ENCODE peak calls at places on chromosome 18, in four cellular contexts. C is A549, P is GM12878, S is HepG2. V is an unnamed sample.
A peak's percentile ranks its signal among the peaks of the same experiment; 100 is the strongest.

GRCh38 chr18:57561728-57562423 is 24.6 kb downstream of the FECH start:
- DNase-seq in C (peak; percentile 32), S (peak; percentile 47), P (no peak), V (peak; percentile 68)

GRCh38 chr18:28760299-28760698 is 583.4 kb upstream of the CDH2 start:
- DNase-seq in C (no peak), P (no peak), S (no peak), V (no peak)

GRCh38 chr18:30359521-30359920 is 683.0 kb downstream of the DSC3 start:
- DNase-seq in C (no peak), P (no peak), S (no peak), V (no peak)

GRCh38 chr18:55588001-55588875 is at the start of gene TCF4:
- DNase-seq in S (no peak), P (no peak), C (peak; percentile 33), V (peak; percentile 80)

GRCh38 chr18:77811510-77811909 is 561.9 kb downstream of the GALR1 start:
- DNase-seq in C (peak; percentile 0), S (no peak), P (no peak), V (no peak)

GRCh38 chr18:29157057-29157780 is 980.3 kb upstream of the CDH2 start:
- DNase-seq in P (no peak), C (peak; percentile 7), S (no peak), V (no peak)

GRCh38 chr18:58911766-58912165 is 47.1 kb downstream of the ZNF532 start:
- DNase-seq in C (peak; percentile 17), P (no peak), S (no peak), V (no peak)

GRCh38 chr18:2135309-2135708 is 436.0 kb downstream of the METTL4 start:
- DNase-seq in P (no peak), S (no peak), C (no peak), V (no peak)

GRCh38 chr18:31430072-31430471 is 17.5 kb upstream of the DSG3 start:
- DNase-seq in S (no peak), P (no peak), C (no peak), V (no peak)

GRCh38 chr18:61333271-61333745 is at the start of gene CDH20:
- DNase-seq in C (no peak), S (no peak), P (no peak), V (no peak)

GRCh38 chr18:24198461-24198860 is 59.6 kb downstream of the CABYR start:
- DNase-seq in P (no peak), C (no peak), S (no peak), V (no peak)

GRCh38 chr18:72652990-72653593 is 109.0 kb upstream of the CBLN2 start:
- DNase-seq in C (peak; percentile 43), S (peak; percentile 48), P (no peak), V (peak; percentile 61)

GRCh38 chr18:6901283-6901926 is 171.9 kb downstream of the ARHGAP28 start:
- DNase-seq in P (no peak), S (no peak), C (no peak), V (no peak)

GRCh38 chr18:32175265-32175664 is 14.6 kb upstream of the MEP1B start:
- DNase-seq in S (no peak), P (no peak), C (no peak), V (no peak)

GRCh38 chr18:61085751-61086150 is 247.5 kb upstream of the CDH20 start:
- DNase-seq in P (no peak), S (no peak), C (no peak), V (no peak)

GRCh38 chr18:50410894-50411293 is 36.0 kb downstream of the SKA1 start:
- DNase-seq in P (no peak), S (no peak), C (no peak), V (no peak)

GRCh38 chr18:61889541-61889940 is 3.3 kb downstream of the RNF152 start:
- DNase-seq in C (no peak), P (no peak), S (no peak), V (no peak)

GRCh38 chr18:28143725-28144124 is 33.2 kb downstream of the CDH2 start:
- DNase-seq in S (peak; percentile 44), C (no peak), P (no peak), V (no peak)

GRCh38 chr18:57776767-57777166 is 26.3 kb downstream of the ATP8B1 start:
- DNase-seq in P (no peak), S (no peak), C (no peak), V (no peak)

GRCh38 chr18:3402962-3403585 is 46.9 kb upstream of the TGIF1 start:
- DNase-seq in P (no peak), C (peak; percentile 52), S (no peak), V (peak; percentile 28)

GRCh38 chr18:60549338-60549960 is 176.9 kb upstream of the MC4R start:
- DNase-seq in P (no peak), S (peak; percentile 44), C (peak; percentile 58), V (peak; percentile 43)

GRCh38 chr18:14944838-14945237 is 196.9 kb downstream of the ANKRD30B start:
- DNase-seq in S (no peak), C (no peak), P (no peak), V (no peak)

GRCh38 chr18:40849856-40850255 is 1105.2 kb upstream of the PIK3C3 start:
- DNase-seq in C (no peak), S (no peak), P (no peak), V (no peak)

GRCh38 chr18:44342167-44342566 is 338.5 kb upstream of the SETBP1 start:
- DNase-seq in S (no peak), P (no peak), C (no peak), V (no peak)

GRCh38 chr18:26745288-26745975 is 120.1 kb downstream of the AQP4 start:
- DNase-seq in P (no peak), S (no peak), C (peak; percentile 20), V (no peak)

GRCh38 chr18:13611616-13612110 is 114.7 kb downstream of the FAM210A start:
- DNase-seq in P (no peak), C (no peak), S (no peak), V (peak; percentile 64)

GRCh38 chr18:52499646-52500045 is 159.6 kb downstream of the DCC start:
- DNase-seq in C (peak; percentile 88), P (no peak), S (peak; percentile 33), V (no peak)

GRCh38 chr18:77133920-77134496 is 1.4 kb upstream of the MBP start:
- DNase-seq in C (no peak), S (peak; percentile 20), P (no peak), V (peak; percentile 43)

GRCh38 chr18:8890957-8891464 is 185.7 kb downstream of the MTCL1 start:
- DNase-seq in C (peak; percentile 92), S (peak; percentile 39), P (no peak), V (no peak)
- TF ChIP-seq PBX3 in C (peak; percentile 44), S (no peak), P (no peak), V (peak; percentile 90)

GRCh38 chr18:62959481-62959880 is 244.1 kb downstream of the PHLPP1 start:
- DNase-seq in S (no peak), C (no peak), P (no peak), V (no peak)

GRCh38 chr18:62954341-62954740 is 239.0 kb downstream of the PHLPP1 start:
- DNase-seq in C (no peak), S (peak; percentile 8), P (no peak), V (no peak)

GRCh38 chr18:62952807-62953206 is 237.5 kb downstream of the PHLPP1 start:
- DNase-seq in P (no peak), C (no peak), S (no peak), V (no peak)

GRCh38 chr18:62953663-62954062 is 238.3 kb downstream of the PHLPP1 start:
- DNase-seq in C (no peak), S (no peak), P (no peak), V (no peak)

DNA sequence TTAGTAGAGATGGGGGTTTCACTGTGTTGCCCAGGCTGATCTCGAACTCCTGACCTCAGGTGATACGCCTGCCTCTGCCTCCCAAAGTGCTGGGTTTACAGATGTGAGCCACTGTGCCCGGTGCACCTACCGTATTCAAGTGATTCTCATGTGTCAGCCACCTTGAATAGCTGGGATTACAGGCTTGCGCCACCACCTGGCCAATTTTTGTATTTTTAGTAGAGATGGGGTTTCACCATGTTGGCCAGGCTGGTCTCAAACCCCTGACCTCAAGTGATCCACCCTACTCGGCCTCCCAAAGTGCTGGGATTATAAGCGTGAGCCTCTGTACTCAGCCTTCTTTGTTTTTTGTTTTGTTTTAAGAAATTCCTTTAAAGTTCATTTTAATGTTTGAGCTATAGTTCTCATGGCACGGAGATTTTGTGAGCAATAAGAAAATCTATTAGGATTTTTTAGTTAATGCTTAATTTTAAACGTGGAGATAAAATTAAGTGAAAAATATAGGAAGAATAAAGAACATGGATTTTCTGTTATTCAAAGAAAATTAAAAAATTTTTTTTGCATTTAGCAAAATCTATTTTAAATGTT is 242.6 kb downstream of the PHLPP1 start:
- DNase-seq in S (peak; percentile 46), C (peak; percentile 65), P (no peak), V (no peak)
- TF ChIP-seq PBX3 in S (no peak), C (no peak), P (no peak), V (no peak)

GRCh38 chr18:47944972-47945843 is 14.7 kb upstream of the SMAD2 start:
- DNase-seq in P (no peak), S (peak; percentile 2), C (peak; percentile 32), V (no peak)
- TF ChIP-seq PBX3 in P (no peak), S (no peak), C (no peak), V (no peak)

GRCh38 chr18:39455300-39455699 is 1889.7 kb upstream of the CELF4 start:
- DNase-seq in C (peak; percentile 6), P (no peak), S (peak; percentile 21), V (no peak)
- TF ChIP-seq PBX3 in C (no peak), P (no peak), S (no peak), V (no peak)

GRCh38 chr18:79695269-79695668 is 15.7 kb downstream of the CTDP1 start:
- DNase-seq in P (no peak), S (no peak), C (no peak), V (no peak)
- TF ChIP-seq PBX3 in P (no peak), S (no peak), C (no peak), V (no peak)